ENCODE peak calls at places on chromosomes 2 and 18, in seven cellular contexts. One of them, this sample, is unnamed.

GRCh38 chr2:53633441-53633840 is 134.2 kb upstream of the CHAC2 start:
- DNase-seq in IMR-90: peak
- DNase-seq in mesendoderm: no peak
- DNase-seq in trophoblast cell: peak
- DNase-seq in mesenchymal stem cell: peak
- DNase-seq in H9: no peak
- DNase-seq in H1: no peak
- DNase-seq in this sample: no peak

GRCh38 chr2:157971702-157972101 is 95.6 kb upstream of the ACVR1 start:
- DNase-seq in IMR-90: no peak
- DNase-seq in mesendoderm: peak
- DNase-seq in trophoblast cell: no peak
- DNase-seq in mesenchymal stem cell: no peak
- DNase-seq in H9: no peak
- DNase-seq in H1: no peak
- DNase-seq in this sample: no peak

GRCh38 chr18:47731276-47731675 is 199.2 kb downstream of the SMAD2 start:
- DNase-seq in IMR-90: no peak
- DNase-seq in mesendoderm: no peak
- DNase-seq in trophoblast cell: no peak
- DNase-seq in mesenchymal stem cell: no peak
- DNase-seq in H9: no peak
- DNase-seq in H1: no peak
- DNase-seq in this sample: no peak

GRCh38 chr2:205680067-205680466 is 2.2 kb upstream of the NRP2 start:
- DNase-seq in IMR-90: peak
- DNase-seq in mesendoderm: peak
- DNase-seq in trophoblast cell: peak
- DNase-seq in mesenchymal stem cell: peak
- DNase-seq in H9: peak
- DNase-seq in H1: peak
- DNase-seq in this sample: peak

GRCh38 chr2:1721706-1722483 is 22.4 kb downstream of the PXDN start:
- DNase-seq in IMR-90: peak
- DNase-seq in mesendoderm: no peak
- DNase-seq in trophoblast cell: no peak
- DNase-seq in mesenchymal stem cell: peak
- DNase-seq in H9: no peak
- DNase-seq in H1: no peak
- DNase-seq in this sample: no peak

GRCh38 chr18:58579561-58580047 is 49.3 kb downstream of the ALPK2 start:
- DNase-seq in IMR-90: peak
- DNase-seq in mesendoderm: peak
- DNase-seq in trophoblast cell: peak
- DNase-seq in mesenchymal stem cell: no peak
- DNase-seq in H9: no peak
- DNase-seq in H1: no peak
- DNase-seq in this sample: no peak

GRCh38 chr2:206353685-206354084 is 79.2 kb downstream of the ZDBF2 start:
- DNase-seq in IMR-90: no peak
- DNase-seq in mesendoderm: peak
- DNase-seq in trophoblast cell: no peak
- DNase-seq in mesenchymal stem cell: no peak
- DNase-seq in H9: no peak
- DNase-seq in H1: no peak
- DNase-seq in this sample: no peak

GRCh38 chr2:134460583-134460998 is 206.7 kb downstream of the MGAT5 start:
- DNase-seq in IMR-90: peak
- DNase-seq in mesendoderm: peak
- DNase-seq in trophoblast cell: peak
- DNase-seq in mesenchymal stem cell: peak
- DNase-seq in H9: peak
- DNase-seq in H1: peak
- DNase-seq in this sample: peak

GRCh38 chr2:178088774-178089173 is 16.2 kb upstream of the PDE11A start:
- DNase-seq in IMR-90: no peak
- DNase-seq in mesendoderm: no peak
- DNase-seq in trophoblast cell: no peak
- DNase-seq in mesenchymal stem cell: no peak
- DNase-seq in H9: no peak
- DNase-seq in H1: no peak
- DNase-seq in this sample: no peak

GRCh38 chr2:52036853-52037252 is 1004.9 kb upstream of the NRXN1 start:
- DNase-seq in IMR-90: no peak
- DNase-seq in mesendoderm: no peak
- DNase-seq in trophoblast cell: no peak
- DNase-seq in mesenchymal stem cell: no peak
- DNase-seq in H9: no peak
- DNase-seq in H1: no peak
- DNase-seq in this sample: no peak

GRCh38 chr2:236113425-236113824 is 54.8 kb downstream of the GBX2 start:
- DNase-seq in IMR-90: no peak
- DNase-seq in mesendoderm: no peak
- DNase-seq in trophoblast cell: no peak
- DNase-seq in mesenchymal stem cell: no peak
- DNase-seq in H9: no peak
- DNase-seq in H1: no peak
- DNase-seq in this sample: no peak

GRCh38 chr2:9199716-9200633 is 6.6 kb upstream of the ASAP2 start:
- DNase-seq in IMR-90: peak
- DNase-seq in mesendoderm: no peak
- DNase-seq in trophoblast cell: no peak
- DNase-seq in mesenchymal stem cell: peak
- DNase-seq in H9: no peak
- DNase-seq in H1: no peak
- DNase-seq in this sample: no peak

GRCh38 chr2:70127920-70128444 is 40.7 kb downstream of the PCBP1 start:
- DNase-seq in IMR-90: no peak
- DNase-seq in mesendoderm: no peak
- DNase-seq in trophoblast cell: no peak
- DNase-seq in mesenchymal stem cell: no peak
- DNase-seq in H9: no peak
- DNase-seq in H1: no peak
- DNase-seq in this sample: no peak

GRCh38 chr2:200086911-200087310 is 131.5 kb downstream of the MAIP1 start:
- DNase-seq in IMR-90: no peak
- DNase-seq in mesendoderm: no peak
- DNase-seq in trophoblast cell: no peak
- DNase-seq in mesenchymal stem cell: no peak
- DNase-seq in H9: no peak
- DNase-seq in H1: no peak
- DNase-seq in this sample: no peak

GRCh38 chr2:164869420-164869772 is 27.8 kb upstream of the COBLL1 start:
- DNase-seq in IMR-90: no peak
- DNase-seq in mesendoderm: no peak
- DNase-seq in trophoblast cell: no peak
- DNase-seq in mesenchymal stem cell: no peak
- DNase-seq in H9: no peak
- DNase-seq in H1: no peak
- DNase-seq in this sample: no peak

GRCh38 chr2:216057688-216058193 is 23.9 kb downstream of the PECR start:
- DNase-seq in IMR-90: peak
- DNase-seq in mesendoderm: no peak
- DNase-seq in trophoblast cell: peak
- DNase-seq in mesenchymal stem cell: peak
- DNase-seq in H9: no peak
- DNase-seq in H1: no peak
- DNase-seq in this sample: no peak

GRCh38 chr2:238379096-238379810 is 47.5 kb upstream of the ASB1 start:
- DNase-seq in IMR-90: peak
- DNase-seq in mesendoderm: no peak
- DNase-seq in trophoblast cell: no peak
- DNase-seq in mesenchymal stem cell: no peak
- DNase-seq in H9: no peak
- DNase-seq in H1: no peak
- DNase-seq in this sample: no peak

GRCh38 chr2:227301523-227301922 is 23.5 kb upstream of the MFF start:
- DNase-seq in IMR-90: no peak
- DNase-seq in mesendoderm: no peak
- DNase-seq in trophoblast cell: no peak
- DNase-seq in mesenchymal stem cell: no peak
- DNase-seq in H9: no peak
- DNase-seq in H1: no peak
- DNase-seq in this sample: no peak

GRCh38 chr2:232842689-232843088 is 27.4 kb upstream of the SNORC start:
- DNase-seq in IMR-90: no peak
- DNase-seq in mesendoderm: no peak
- DNase-seq in trophoblast cell: no peak
- DNase-seq in mesenchymal stem cell: no peak
- DNase-seq in H9: no peak
- DNase-seq in H1: no peak
- DNase-seq in this sample: no peak

DNA sequence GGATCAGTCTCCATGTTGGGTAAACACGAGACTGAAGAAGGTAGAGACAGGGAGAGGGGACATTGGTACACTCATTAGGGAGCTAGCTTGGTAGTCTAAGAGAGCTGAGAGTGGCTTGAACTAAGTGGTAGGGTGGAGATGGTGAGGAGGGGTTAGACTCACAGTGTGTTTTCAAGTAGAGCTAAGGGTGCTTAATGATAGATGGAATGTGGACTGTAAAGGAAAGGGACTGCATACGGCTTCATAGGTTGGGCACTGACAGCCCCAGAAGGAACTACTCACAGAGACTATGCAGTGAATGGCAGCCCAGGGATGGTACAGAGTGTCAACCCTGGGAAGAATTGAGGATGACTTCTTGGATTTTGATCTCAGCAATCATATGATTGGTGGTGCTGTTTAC is 178.1 kb downstream of the CCDC85A start:
- DNase-seq in IMR-90: no peak
- DNase-seq in mesendoderm: no peak
- DNase-seq in trophoblast cell: no peak
- DNase-seq in mesenchymal stem cell: no peak
- DNase-seq in H9: no peak
- DNase-seq in H1: no peak
- DNase-seq in this sample: no peak
- H3K18ac ChIP-seq in IMR-90: no peak
- H3K18ac ChIP-seq in mesendoderm: no peak
- H3K18ac ChIP-seq in trophoblast cell: no peak
- H3K18ac ChIP-seq in mesenchymal stem cell: no peak
- H3K18ac ChIP-seq in H9: no peak
- H3K18ac ChIP-seq in H1: no peak
- H3K18ac ChIP-seq in this sample: no peak

GRCh38 chr18:53771664-53772063 is 452.8 kb downstream of the MBD2 start:
- DNase-seq in IMR-90: no peak
- DNase-seq in mesendoderm: no peak
- DNase-seq in trophoblast cell: no peak
- DNase-seq in mesenchymal stem cell: no peak
- DNase-seq in H9: no peak
- DNase-seq in H1: no peak
- DNase-seq in this sample: no peak
- H3K18ac ChIP-seq in IMR-90: no peak
- H3K18ac ChIP-seq in mesendoderm: no peak
- H3K18ac ChIP-seq in trophoblast cell: no peak
- H3K18ac ChIP-seq in mesenchymal stem cell: no peak
- H3K18ac ChIP-seq in H9: no peak
- H3K18ac ChIP-seq in H1: no peak
- H3K18ac ChIP-seq in this sample: no peak

DNA sequence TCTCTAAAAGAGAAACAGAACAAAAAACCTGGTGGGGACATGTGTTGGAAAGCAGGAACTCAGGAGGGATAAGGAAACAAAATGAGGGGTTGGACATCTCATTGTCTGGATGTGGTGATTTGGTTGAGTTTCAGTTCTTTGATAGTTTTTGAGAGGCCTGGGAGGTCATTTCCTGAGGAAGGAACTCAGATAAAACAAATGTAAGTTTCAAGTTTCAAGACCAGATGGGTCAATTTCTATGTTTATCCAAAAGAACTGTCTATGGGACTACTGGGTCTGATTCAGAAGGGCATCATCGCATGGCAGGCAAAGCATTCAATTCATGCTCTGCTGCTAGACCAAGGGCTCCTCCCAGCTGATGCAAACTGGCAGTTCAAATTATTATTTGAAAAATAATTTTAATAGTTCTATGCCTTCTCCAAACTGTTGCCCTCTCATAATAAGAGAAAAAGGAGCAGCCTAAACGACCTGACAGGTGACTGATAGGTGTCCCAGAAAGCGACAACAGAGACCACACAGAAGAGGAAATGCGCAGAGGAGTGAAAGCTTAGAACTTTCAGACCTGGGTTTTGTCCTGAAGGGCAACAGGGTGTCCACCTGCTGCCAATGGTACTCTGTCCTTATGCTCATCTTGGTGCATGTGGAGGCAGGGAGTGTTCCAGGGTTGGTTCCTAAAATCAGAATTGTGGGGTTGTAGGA is 39.3 kb upstream of the SH3RF3 start:
- DNase-seq in IMR-90: peak
- DNase-seq in mesendoderm: no peak
- DNase-seq in trophoblast cell: no peak
- DNase-seq in mesenchymal stem cell: no peak
- DNase-seq in H9: no peak
- DNase-seq in H1: no peak
- DNase-seq in this sample: no peak
- H3K18ac ChIP-seq in IMR-90: no peak
- H3K18ac ChIP-seq in mesendoderm: no peak
- H3K18ac ChIP-seq in trophoblast cell: no peak
- H3K18ac ChIP-seq in mesenchymal stem cell: no peak
- H3K18ac ChIP-seq in H9: no peak
- H3K18ac ChIP-seq in H1: no peak
- H3K18ac ChIP-seq in this sample: no peak

GRCh38 chr18:78960709-78961108 is 18.9 kb upstream of the SALL3 start:
- DNase-seq in IMR-90: no peak
- DNase-seq in mesendoderm: no peak
- DNase-seq in trophoblast cell: no peak
- DNase-seq in mesenchymal stem cell: no peak
- DNase-seq in H9: no peak
- DNase-seq in H1: no peak
- DNase-seq in this sample: no peak

GRCh38 chr18:78957140-78957539 is 22.5 kb upstream of the SALL3 start:
- DNase-seq in IMR-90: no peak
- DNase-seq in mesendoderm: no peak
- DNase-seq in trophoblast cell: no peak
- DNase-seq in mesenchymal stem cell: no peak
- DNase-seq in H9: no peak
- DNase-seq in H1: no peak
- DNase-seq in this sample: no peak

GRCh38 chr18:78950386-78950785 is 29.2 kb upstream of the SALL3 start:
- DNase-seq in IMR-90: no peak
- DNase-seq in mesendoderm: no peak
- DNase-seq in trophoblast cell: no peak
- DNase-seq in mesenchymal stem cell: no peak
- DNase-seq in H9: no peak
- DNase-seq in H1: no peak
- DNase-seq in this sample: no peak

GRCh38 chr18:78949216-78949615 is 30.4 kb upstream of the SALL3 start:
- DNase-seq in IMR-90: no peak
- DNase-seq in mesendoderm: no peak
- DNase-seq in trophoblast cell: no peak
- DNase-seq in mesenchymal stem cell: no peak
- DNase-seq in H9: no peak
- DNase-seq in H1: no peak
- DNase-seq in this sample: no peak

DNA sequence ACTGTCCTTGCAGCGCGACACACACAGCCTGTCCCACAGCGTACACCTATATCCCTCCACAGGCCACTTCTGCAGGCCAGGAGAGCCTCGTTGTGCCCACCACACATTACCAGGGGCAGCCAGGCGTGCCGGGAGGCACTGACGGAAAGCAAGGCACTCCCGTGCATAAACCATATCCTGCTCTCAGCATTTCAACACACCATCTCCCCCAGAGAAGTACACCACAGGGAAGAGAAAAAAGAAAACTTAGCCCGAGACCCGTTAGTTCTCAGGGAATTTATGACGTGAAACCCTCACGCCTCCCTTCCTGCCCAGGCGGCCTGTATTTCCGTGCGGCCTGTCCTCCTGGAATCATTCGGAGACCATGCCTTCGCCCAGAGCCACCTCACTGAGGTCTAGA is 24.6 kb upstream of the SALL3 start:
- DNase-seq in IMR-90: no peak
- DNase-seq in mesendoderm: no peak
- DNase-seq in trophoblast cell: no peak
- DNase-seq in mesenchymal stem cell: no peak
- DNase-seq in H9: no peak
- DNase-seq in H1: no peak
- DNase-seq in this sample: no peak
- H3K18ac ChIP-seq in IMR-90: no peak
- H3K18ac ChIP-seq in mesendoderm: no peak
- H3K18ac ChIP-seq in trophoblast cell: no peak
- H3K18ac ChIP-seq in mesenchymal stem cell: no peak
- H3K18ac ChIP-seq in H9: no peak
- H3K18ac ChIP-seq in H1: no peak
- H3K18ac ChIP-seq in this sample: peak

This sample was measured in neuronal stem cell.